ENCODE peak calls at places on chromosome X, in six cellular contexts. One of them, this sample, is unnamed. For H3K9me3, the result is how much of the 10 kb centered on the place peaks cover.

GRCh38 chrX:151680805-151681204 is 14.5 kb upstream of the PRRG3 start:
- DNase-seq in OCI-LY7: peak
- DNase-seq in hepatocyte: peak
- DNase-seq in mammary epithelial cell: peak
- DNase-seq in psoas muscle: no peak
- DNase-seq in GM12878: peak
- DNase-seq in this sample: peak

GRCh38 chrX:117910216-117910615 is 206.4 kb downstream of the KLHL13 start:
- DNase-seq in OCI-LY7: no peak
- DNase-seq in hepatocyte: no peak
- DNase-seq in mammary epithelial cell: no peak
- DNase-seq in psoas muscle: no peak
- DNase-seq in GM12878: no peak
- DNase-seq in this sample: no peak

GRCh38 chrX:70476934-70477733 is 32.5 kb downstream of the DLG3 start:
- DNase-seq in OCI-LY7: no peak
- DNase-seq in hepatocyte: peak
- DNase-seq in mammary epithelial cell: peak
- DNase-seq in psoas muscle: peak
- DNase-seq in GM12878: no peak
- DNase-seq in this sample: peak

GRCh38 chrX:97290199-97290598 is 406.5 kb downstream of the RPA4 start:
- DNase-seq in OCI-LY7: no peak
- DNase-seq in hepatocyte: no peak
- DNase-seq in mammary epithelial cell: no peak
- DNase-seq in psoas muscle: no peak
- DNase-seq in GM12878: no peak
- DNase-seq in this sample: no peak

GRCh38 chrX:108735680-108736508 is 469 bp downstream of the IRS4 start:
- DNase-seq in OCI-LY7: no peak
- DNase-seq in hepatocyte: peak
- DNase-seq in mammary epithelial cell: peak
- DNase-seq in psoas muscle: no peak
- DNase-seq in GM12878: no peak
- DNase-seq in this sample: no peak

GRCh38 chrX:619812-620493 is 10.6 kb upstream of the SHOX start:
- DNase-seq in OCI-LY7: no peak
- DNase-seq in hepatocyte: no peak
- DNase-seq in mammary epithelial cell: no peak
- DNase-seq in psoas muscle: no peak
- DNase-seq in GM12878: no peak
- DNase-seq in this sample: no peak

GRCh38 chrX:13791559-13791958 is 25.3 kb downstream of the GPM6B start:
- DNase-seq in OCI-LY7: no peak
- DNase-seq in hepatocyte: no peak
- DNase-seq in mammary epithelial cell: peak
- DNase-seq in psoas muscle: no peak
- DNase-seq in GM12878: no peak
- DNase-seq in this sample: no peak

GRCh38 chrX:72123471-72124185 is 8.1 kb downstream of the RTL5 start:
- DNase-seq in OCI-LY7: no peak
- DNase-seq in hepatocyte: peak
- DNase-seq in mammary epithelial cell: no peak
- DNase-seq in psoas muscle: peak
- DNase-seq in GM12878: no peak
- DNase-seq in this sample: no peak

GRCh38 chrX:120672389-120672788 is 42.5 kb upstream of the C1GALT1C1 start:
- DNase-seq in OCI-LY7: no peak
- DNase-seq in hepatocyte: peak
- DNase-seq in mammary epithelial cell: peak
- DNase-seq in psoas muscle: peak
- DNase-seq in GM12878: no peak
- DNase-seq in this sample: no peak

GRCh38 chrX:153387345-153387744 is 13.8 kb downstream of the PNMA6E start:
- DNase-seq in OCI-LY7: no peak
- DNase-seq in hepatocyte: no peak
- DNase-seq in mammary epithelial cell: no peak
- DNase-seq in psoas muscle: no peak
- DNase-seq in GM12878: no peak
- DNase-seq in this sample: no peak

GRCh38 chrX:150680974-150681373 is 12.2 kb upstream of the MTMR1 start:
- DNase-seq in OCI-LY7: peak
- DNase-seq in hepatocyte: peak
- DNase-seq in mammary epithelial cell: peak
- DNase-seq in psoas muscle: no peak
- DNase-seq in GM12878: no peak
- DNase-seq in this sample: no peak

GRCh38 chrX:20363003-20363674 is 96.4 kb upstream of the RPS6KA3 start:
- DNase-seq in OCI-LY7: no peak
- DNase-seq in hepatocyte: peak
- DNase-seq in mammary epithelial cell: no peak
- DNase-seq in psoas muscle: no peak
- DNase-seq in GM12878: no peak
- DNase-seq in this sample: peak

GRCh38 chrX:128517691-128518090 is 465.5 kb upstream of the ACTRT1 start:
- DNase-seq in OCI-LY7: no peak
- DNase-seq in hepatocyte: no peak
- DNase-seq in mammary epithelial cell: no peak
- DNase-seq in psoas muscle: no peak
- DNase-seq in GM12878: no peak
- DNase-seq in this sample: no peak

GRCh38 chrX:63430026-63430425 is 78.9 kb upstream of the SPIN4 start:
- DNase-seq in OCI-LY7: peak
- DNase-seq in hepatocyte: no peak
- DNase-seq in mammary epithelial cell: no peak
- DNase-seq in psoas muscle: no peak
- DNase-seq in GM12878: no peak
- DNase-seq in this sample: no peak

GRCh38 chrX:124098089-124098488 is 136.6 kb downstream of the STAG2 start:
- DNase-seq in OCI-LY7: peak
- DNase-seq in hepatocyte: peak
- DNase-seq in mammary epithelial cell: peak
- DNase-seq in psoas muscle: no peak
- DNase-seq in GM12878: no peak
- DNase-seq in this sample: no peak

GRCh38 chrX:109629310-109629709 is 4.3 kb upstream of the KCNE5 start:
- DNase-seq in OCI-LY7: no peak
- DNase-seq in hepatocyte: peak
- DNase-seq in mammary epithelial cell: no peak
- DNase-seq in psoas muscle: no peak
- DNase-seq in GM12878: no peak
- DNase-seq in this sample: no peak

GRCh38 chrX:68209008-68209407 is 224.3 kb downstream of the OPHN1 start:
- DNase-seq in OCI-LY7: no peak
- DNase-seq in hepatocyte: no peak
- DNase-seq in mammary epithelial cell: no peak
- DNase-seq in psoas muscle: no peak
- DNase-seq in GM12878: no peak
- DNase-seq in this sample: no peak

GRCh38 chrX:15524417-15524816 is 23.8 kb downstream of the BMX start:
- DNase-seq in OCI-LY7: no peak
- DNase-seq in hepatocyte: no peak
- DNase-seq in mammary epithelial cell: peak
- DNase-seq in psoas muscle: no peak
- DNase-seq in GM12878: no peak
- DNase-seq in this sample: no peak

GRCh38 chrX:110938977-110939732 is 143.5 kb upstream of the CHRDL1 start:
- DNase-seq in OCI-LY7: no peak
- DNase-seq in hepatocyte: no peak
- DNase-seq in mammary epithelial cell: no peak
- DNase-seq in psoas muscle: no peak
- DNase-seq in GM12878: no peak
- DNase-seq in this sample: no peak

GRCh38 chrX:83984961-83985360 is 124.0 kb downstream of the CYLC1 start:
- DNase-seq in OCI-LY7: no peak
- DNase-seq in hepatocyte: no peak
- DNase-seq in mammary epithelial cell: no peak
- DNase-seq in psoas muscle: no peak
- DNase-seq in GM12878: no peak
- DNase-seq in this sample: no peak

GRCh38 chrX:4710618-4711433 is 997.4 kb upstream of the PRKX start:
- DNase-seq in OCI-LY7: no peak
- DNase-seq in hepatocyte: peak
- DNase-seq in mammary epithelial cell: peak
- DNase-seq in psoas muscle: no peak
- DNase-seq in GM12878: peak
- DNase-seq in this sample: no peak

GRCh38 chrX:119479845-119480244 is 11.6 kb downstream of the SLC25A5 start:
- DNase-seq in OCI-LY7: no peak
- DNase-seq in hepatocyte: no peak
- DNase-seq in mammary epithelial cell: peak
- DNase-seq in psoas muscle: no peak
- DNase-seq in GM12878: no peak
- DNase-seq in this sample: no peak

GRCh38 chrX:40006025-40007017 is 91.4 kb downstream of the BCOR start:
- DNase-seq in OCI-LY7: no peak
- DNase-seq in hepatocyte: peak
- DNase-seq in mammary epithelial cell: no peak
- DNase-seq in psoas muscle: peak
- DNase-seq in GM12878: no peak
- DNase-seq in this sample: peak

GRCh38 chrX:42106556-42106955 is 183.2 kb upstream of the CASK start:
- DNase-seq in OCI-LY7: no peak
- DNase-seq in hepatocyte: no peak
- DNase-seq in mammary epithelial cell: no peak
- DNase-seq in psoas muscle: no peak
- DNase-seq in GM12878: no peak
- DNase-seq in this sample: no peak

GRCh38 chrX:72604705-72605104 is 32.1 kb upstream of the HDAC8 start:
- DNase-seq in OCI-LY7: no peak
- DNase-seq in hepatocyte: no peak
- DNase-seq in mammary epithelial cell: no peak
- DNase-seq in psoas muscle: no peak
- DNase-seq in GM12878: no peak
- DNase-seq in this sample: no peak

GRCh38 chrX:120306640-120307039 is 4.6 kb downstream of the TMEM255A start:
- DNase-seq in OCI-LY7: no peak
- DNase-seq in hepatocyte: no peak
- DNase-seq in mammary epithelial cell: no peak
- DNase-seq in psoas muscle: no peak
- DNase-seq in GM12878: no peak
- DNase-seq in this sample: no peak

GRCh38 chrX:44343412-44343942 is at the start of gene EFHC2:
- DNase-seq in OCI-LY7: no peak
- DNase-seq in hepatocyte: peak
- DNase-seq in mammary epithelial cell: no peak
- DNase-seq in psoas muscle: peak
- DNase-seq in GM12878: no peak
- DNase-seq in this sample: peak
- H3K4me3 ChIP-seq in OCI-LY7: no peak
- H3K4me3 ChIP-seq in hepatocyte: no peak
- H3K4me3 ChIP-seq in mammary epithelial cell: peak
- H3K4me3 ChIP-seq in psoas muscle: peak
- H3K4me3 ChIP-seq in GM12878: no peak
- H3K4me3 ChIP-seq in this sample: no peak

GRCh38 chrX:78129714-78130113 is 9.7 kb downstream of the TAF9B start:
- DNase-seq in OCI-LY7: no peak
- DNase-seq in hepatocyte: no peak
- DNase-seq in mammary epithelial cell: no peak
- DNase-seq in psoas muscle: no peak
- DNase-seq in GM12878: no peak
- DNase-seq in this sample: no peak

GRCh38 chrX:78125148-78125547 is 14.3 kb downstream of the TAF9B start:
- DNase-seq in OCI-LY7: no peak
- DNase-seq in hepatocyte: no peak
- DNase-seq in mammary epithelial cell: no peak
- DNase-seq in psoas muscle: no peak
- DNase-seq in GM12878: no peak
- DNase-seq in this sample: no peak

GRCh38 chrX:78119521-78120227 is 15.6 kb downstream of the PGK1 start:
- DNase-seq in OCI-LY7: no peak
- DNase-seq in hepatocyte: no peak
- DNase-seq in mammary epithelial cell: no peak
- DNase-seq in psoas muscle: no peak
- DNase-seq in GM12878: no peak
- DNase-seq in this sample: no peak

GRCh38 chrX:78123190-78123589 is 16.3 kb downstream of the TAF9B start:
- DNase-seq in OCI-LY7: no peak
- DNase-seq in hepatocyte: no peak
- DNase-seq in mammary epithelial cell: peak
- DNase-seq in psoas muscle: no peak
- DNase-seq in GM12878: no peak
- DNase-seq in this sample: no peak

DNA sequence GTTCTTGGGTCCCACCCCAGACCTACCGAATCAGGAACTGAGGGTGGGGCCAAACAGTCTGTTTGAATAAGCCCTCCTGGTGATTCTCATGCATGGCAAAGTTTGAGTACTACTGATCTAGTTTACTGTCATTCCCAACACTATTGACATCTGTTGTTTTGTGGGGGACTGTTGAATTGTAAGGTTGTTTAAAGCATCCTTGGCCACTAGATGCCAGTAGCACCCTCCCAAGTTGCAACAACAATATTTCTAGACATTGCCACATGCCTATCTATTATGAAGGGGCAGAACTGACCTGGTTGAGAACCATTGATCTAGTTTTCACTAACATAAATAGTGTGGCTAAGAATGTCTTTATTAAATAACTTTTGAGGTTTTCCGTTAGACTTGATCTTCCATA is 15.1 kb downstream of the TAF9B start:
- DNase-seq in OCI-LY7: no peak
- DNase-seq in hepatocyte: no peak
- DNase-seq in mammary epithelial cell: no peak
- DNase-seq in psoas muscle: no peak
- DNase-seq in GM12878: no peak
- DNase-seq in this sample: no peak
- TF ChIP-seq CTCF in OCI-LY7: peak
- TF ChIP-seq CTCF in hepatocyte: peak
- TF ChIP-seq CTCF in mammary epithelial cell: peak
- TF ChIP-seq CTCF in psoas muscle: no peak
- TF ChIP-seq CTCF in GM12878: peak
- TF ChIP-seq CTCF in this sample: no peak

GRCh38 chrX:2145672-2146412 is 354.9 kb downstream of the DHRSX start:
- DNase-seq in OCI-LY7: no peak
- DNase-seq in hepatocyte: no peak
- DNase-seq in mammary epithelial cell: no peak
- DNase-seq in psoas muscle: no peak
- DNase-seq in GM12878: no peak
- DNase-seq in this sample: no peak
- H3K9me3 ChIP-seq in OCI-LY7: under half
- H3K9me3 ChIP-seq in hepatocyte: under half
- H3K9me3 ChIP-seq in mammary epithelial cell: under half
- H3K9me3 ChIP-seq in psoas muscle: under half
- H3K9me3 ChIP-seq in GM12878: under half
- H3K9me3 ChIP-seq in this sample: under half

DNA sequence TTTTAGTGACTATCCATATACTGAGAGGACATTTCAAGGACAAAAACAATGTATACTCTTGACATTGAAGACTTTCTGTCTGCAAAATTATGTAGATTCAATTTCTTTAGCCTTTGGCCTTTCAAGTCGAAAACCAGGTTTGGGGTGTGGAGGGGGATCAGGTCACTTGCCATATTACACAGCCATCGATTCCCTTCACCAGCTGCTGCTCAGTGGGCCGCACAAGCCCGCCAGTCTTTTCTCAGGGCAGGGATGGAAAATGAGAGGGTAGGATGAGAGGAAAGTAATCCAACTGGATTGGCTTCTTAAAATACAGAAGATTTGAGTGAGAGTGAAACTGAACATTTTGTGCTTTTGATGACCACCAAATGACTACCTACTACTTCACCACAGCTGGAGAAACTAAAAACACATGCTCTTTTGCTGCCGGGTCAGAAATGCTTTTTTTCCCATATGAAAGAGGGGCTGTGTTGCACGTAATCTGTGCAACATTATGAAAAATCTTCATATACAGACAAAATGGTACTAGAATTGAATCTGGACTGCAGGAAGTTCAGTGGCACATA is 51.4 kb downstream of the FHL1 start:
- DNase-seq in OCI-LY7: no peak
- DNase-seq in hepatocyte: no peak
- DNase-seq in mammary epithelial cell: no peak
- DNase-seq in psoas muscle: no peak
- DNase-seq in GM12878: no peak
- DNase-seq in this sample: no peak
- H3K4me3 ChIP-seq in OCI-LY7: no peak
- H3K4me3 ChIP-seq in hepatocyte: no peak
- H3K4me3 ChIP-seq in mammary epithelial cell: no peak
- H3K4me3 ChIP-seq in psoas muscle: peak
- H3K4me3 ChIP-seq in GM12878: no peak
- H3K4me3 ChIP-seq in this sample: no peak